ENCODE peak calls at places on chromosomes 5 and 9, in ten cellular contexts. One of them, this sample, is unnamed.

GRCh38 chr9:4786599-4786998 is 6.1 kb upstream of the RCL1 start:
- DNase-seq in stimulated activated CD8-positive, alpha-beta memory T cell treated with anti-CD3 and anti-CD28 coated beads, Interleukin-12 subunit alpha, Interleukin-12 subunit beta, amount 100 ng/mL, for 1 hour: no peak
- DNase-seq in activated effector memory CD4-positive, alpha-beta T cell treated with Interleukin-2 at 50 U/mL for 16 hours: no peak
- DNase-seq in midbrain: no peak
- DNase-seq in H7: no peak
- DNase-seq in cardiac muscle cell: no peak
- DNase-seq in COR-L47: no peak
- DNase-seq in GM23248: no peak
- DNase-seq in GM04503: no peak
- DNase-seq in sigmoid colon: no peak
- DNase-seq in this sample: no peak

GRCh38 chr9:25850803-25851202 is 172.6 kb upstream of the TUSC1 start:
- DNase-seq in midbrain: no peak
- DNase-seq in sigmoid colon: no peak
- DNase-seq in cardiac muscle cell: no peak
- DNase-seq in stimulated activated CD8-positive, alpha-beta memory T cell treated with anti-CD3 and anti-CD28 coated beads, Interleukin-12 subunit alpha, Interleukin-12 subunit beta, amount 100 ng/mL, for 1 hour: no peak
- DNase-seq in activated effector memory CD4-positive, alpha-beta T cell treated with Interleukin-2 at 50 U/mL for 16 hours: no peak
- DNase-seq in GM04503: no peak
- DNase-seq in H7: no peak
- DNase-seq in GM23248: no peak
- DNase-seq in COR-L47: no peak
- DNase-seq in this sample: no peak

GRCh38 chr5:27969157-27969556 is 930.8 kb upstream of the CDH9 start:
- DNase-seq in stimulated activated CD8-positive, alpha-beta memory T cell treated with anti-CD3 and anti-CD28 coated beads, Interleukin-12 subunit alpha, Interleukin-12 subunit beta, amount 100 ng/mL, for 1 hour: no peak
- DNase-seq in midbrain: no peak
- DNase-seq in COR-L47: no peak
- DNase-seq in H7: no peak
- DNase-seq in sigmoid colon: no peak
- DNase-seq in cardiac muscle cell: peak
- DNase-seq in GM23248: no peak
- DNase-seq in GM04503: no peak
- DNase-seq in activated effector memory CD4-positive, alpha-beta T cell treated with Interleukin-2 at 50 U/mL for 16 hours: no peak
- DNase-seq in this sample: no peak

GRCh38 chr9:88577736-88578485 is 42.9 kb downstream of the NXNL2 start:
- DNase-seq in midbrain: no peak
- DNase-seq in H7: peak
- DNase-seq in activated effector memory CD4-positive, alpha-beta T cell treated with Interleukin-2 at 50 U/mL for 16 hours: no peak
- DNase-seq in GM04503: no peak
- DNase-seq in GM23248: no peak
- DNase-seq in sigmoid colon: no peak
- DNase-seq in cardiac muscle cell: no peak
- DNase-seq in COR-L47: no peak
- DNase-seq in stimulated activated CD8-positive, alpha-beta memory T cell treated with anti-CD3 and anti-CD28 coated beads, Interleukin-12 subunit alpha, Interleukin-12 subunit beta, amount 100 ng/mL, for 1 hour: no peak
- DNase-seq in this sample: no peak

GRCh38 chr9:121866927-121867326 is 215.5 kb downstream of the DAB2IP start:
- DNase-seq in activated effector memory CD4-positive, alpha-beta T cell treated with Interleukin-2 at 50 U/mL for 16 hours: no peak
- DNase-seq in GM04503: no peak
- DNase-seq in cardiac muscle cell: no peak
- DNase-seq in GM23248: no peak
- DNase-seq in stimulated activated CD8-positive, alpha-beta memory T cell treated with anti-CD3 and anti-CD28 coated beads, Interleukin-12 subunit alpha, Interleukin-12 subunit beta, amount 100 ng/mL, for 1 hour: no peak
- DNase-seq in sigmoid colon: no peak
- DNase-seq in COR-L47: no peak
- DNase-seq in midbrain: no peak
- DNase-seq in H7: no peak
- DNase-seq in this sample: no peak

GRCh38 chr5:76953551-76954382 is 922 bp downstream of the CRHBP start:
- DNase-seq in GM04503: no peak
- DNase-seq in GM23248: peak
- DNase-seq in activated effector memory CD4-positive, alpha-beta T cell treated with Interleukin-2 at 50 U/mL for 16 hours: no peak
- DNase-seq in stimulated activated CD8-positive, alpha-beta memory T cell treated with anti-CD3 and anti-CD28 coated beads, Interleukin-12 subunit alpha, Interleukin-12 subunit beta, amount 100 ng/mL, for 1 hour: no peak
- DNase-seq in H7: peak
- DNase-seq in sigmoid colon: no peak
- DNase-seq in midbrain: no peak
- DNase-seq in cardiac muscle cell: peak
- DNase-seq in COR-L47: no peak
- DNase-seq in this sample: peak

GRCh38 chr9:117205806-117206205 is 209.1 kb downstream of the ASTN2 start:
- DNase-seq in sigmoid colon: no peak
- DNase-seq in GM04503: no peak
- DNase-seq in stimulated activated CD8-positive, alpha-beta memory T cell treated with anti-CD3 and anti-CD28 coated beads, Interleukin-12 subunit alpha, Interleukin-12 subunit beta, amount 100 ng/mL, for 1 hour: no peak
- DNase-seq in COR-L47: no peak
- DNase-seq in GM23248: no peak
- DNase-seq in activated effector memory CD4-positive, alpha-beta T cell treated with Interleukin-2 at 50 U/mL for 16 hours: no peak
- DNase-seq in midbrain: no peak
- DNase-seq in H7: no peak
- DNase-seq in cardiac muscle cell: no peak
- DNase-seq in this sample: no peak

GRCh38 chr9:119044801-119045200 is 324.4 kb downstream of the BRINP1 start:
- DNase-seq in cardiac muscle cell: no peak
- DNase-seq in activated effector memory CD4-positive, alpha-beta T cell treated with Interleukin-2 at 50 U/mL for 16 hours: no peak
- DNase-seq in H7: no peak
- DNase-seq in GM23248: peak
- DNase-seq in sigmoid colon: no peak
- DNase-seq in COR-L47: no peak
- DNase-seq in GM04503: peak
- DNase-seq in midbrain: no peak
- DNase-seq in stimulated activated CD8-positive, alpha-beta memory T cell treated with anti-CD3 and anti-CD28 coated beads, Interleukin-12 subunit alpha, Interleukin-12 subunit beta, amount 100 ng/mL, for 1 hour: no peak
- DNase-seq in this sample: no peak

GRCh38 chr9:126985870-126986498 is 71.4 kb downstream of the RALGPS1 start:
- DNase-seq in GM23248: peak
- DNase-seq in H7: no peak
- DNase-seq in COR-L47: peak
- DNase-seq in activated effector memory CD4-positive, alpha-beta T cell treated with Interleukin-2 at 50 U/mL for 16 hours: peak
- DNase-seq in stimulated activated CD8-positive, alpha-beta memory T cell treated with anti-CD3 and anti-CD28 coated beads, Interleukin-12 subunit alpha, Interleukin-12 subunit beta, amount 100 ng/mL, for 1 hour: peak
- DNase-seq in midbrain: no peak
- DNase-seq in GM04503: no peak
- DNase-seq in cardiac muscle cell: no peak
- DNase-seq in sigmoid colon: no peak
- DNase-seq in this sample: peak

GRCh38 chr5:60522299-60522915 is 177.6 kb downstream of the DEPDC1B start:
- DNase-seq in cardiac muscle cell: no peak
- DNase-seq in stimulated activated CD8-positive, alpha-beta memory T cell treated with anti-CD3 and anti-CD28 coated beads, Interleukin-12 subunit alpha, Interleukin-12 subunit beta, amount 100 ng/mL, for 1 hour: no peak
- DNase-seq in activated effector memory CD4-positive, alpha-beta T cell treated with Interleukin-2 at 50 U/mL for 16 hours: no peak
- DNase-seq in midbrain: no peak
- DNase-seq in GM23248: no peak
- DNase-seq in H7: no peak
- DNase-seq in sigmoid colon: no peak
- DNase-seq in COR-L47: no peak
- DNase-seq in GM04503: no peak
- DNase-seq in this sample: peak

GRCh38 chr9:116152941-116153764 is 438 bp upstream of the PAPPA start:
- DNase-seq in cardiac muscle cell: no peak
- DNase-seq in H7: peak
- DNase-seq in midbrain: no peak
- DNase-seq in stimulated activated CD8-positive, alpha-beta memory T cell treated with anti-CD3 and anti-CD28 coated beads, Interleukin-12 subunit alpha, Interleukin-12 subunit beta, amount 100 ng/mL, for 1 hour: no peak
- DNase-seq in activated effector memory CD4-positive, alpha-beta T cell treated with Interleukin-2 at 50 U/mL for 16 hours: no peak
- DNase-seq in GM04503: no peak
- DNase-seq in sigmoid colon: no peak
- DNase-seq in COR-L47: no peak
- DNase-seq in GM23248: peak
- DNase-seq in this sample: no peak

GRCh38 chr9:70635790-70636189 is 221.3 kb upstream of the KLF9 start:
- DNase-seq in sigmoid colon: no peak
- DNase-seq in stimulated activated CD8-positive, alpha-beta memory T cell treated with anti-CD3 and anti-CD28 coated beads, Interleukin-12 subunit alpha, Interleukin-12 subunit beta, amount 100 ng/mL, for 1 hour: no peak
- DNase-seq in GM04503: no peak
- DNase-seq in midbrain: no peak
- DNase-seq in GM23248: no peak
- DNase-seq in H7: no peak
- DNase-seq in COR-L47: no peak
- DNase-seq in cardiac muscle cell: no peak
- DNase-seq in activated effector memory CD4-positive, alpha-beta T cell treated with Interleukin-2 at 50 U/mL for 16 hours: no peak
- DNase-seq in this sample: no peak

GRCh38 chr5:66871651-66872050 is 275.5 kb downstream of the MAST4 start:
- DNase-seq in GM23248: no peak
- DNase-seq in activated effector memory CD4-positive, alpha-beta T cell treated with Interleukin-2 at 50 U/mL for 16 hours: no peak
- DNase-seq in GM04503: no peak
- DNase-seq in cardiac muscle cell: no peak
- DNase-seq in stimulated activated CD8-positive, alpha-beta memory T cell treated with anti-CD3 and anti-CD28 coated beads, Interleukin-12 subunit alpha, Interleukin-12 subunit beta, amount 100 ng/mL, for 1 hour: no peak
- DNase-seq in midbrain: no peak
- DNase-seq in sigmoid colon: no peak
- DNase-seq in H7: no peak
- DNase-seq in COR-L47: no peak
- DNase-seq in this sample: no peak

GRCh38 chr9:16121593-16121992 is 568.8 kb downstream of the CCDC171 start:
- DNase-seq in stimulated activated CD8-positive, alpha-beta memory T cell treated with anti-CD3 and anti-CD28 coated beads, Interleukin-12 subunit alpha, Interleukin-12 subunit beta, amount 100 ng/mL, for 1 hour: no peak
- DNase-seq in H7: no peak
- DNase-seq in COR-L47: no peak
- DNase-seq in midbrain: no peak
- DNase-seq in GM23248: peak
- DNase-seq in cardiac muscle cell: no peak
- DNase-seq in activated effector memory CD4-positive, alpha-beta T cell treated with Interleukin-2 at 50 U/mL for 16 hours: no peak
- DNase-seq in GM04503: no peak
- DNase-seq in sigmoid colon: no peak
- DNase-seq in this sample: peak

GRCh38 chr9:37515620-37516258 is 30.0 kb downstream of the POLR1E start:
- DNase-seq in sigmoid colon: no peak
- DNase-seq in H7: no peak
- DNase-seq in activated effector memory CD4-positive, alpha-beta T cell treated with Interleukin-2 at 50 U/mL for 16 hours: no peak
- DNase-seq in stimulated activated CD8-positive, alpha-beta memory T cell treated with anti-CD3 and anti-CD28 coated beads, Interleukin-12 subunit alpha, Interleukin-12 subunit beta, amount 100 ng/mL, for 1 hour: no peak
- DNase-seq in midbrain: no peak
- DNase-seq in GM04503: no peak
- DNase-seq in GM23248: no peak
- DNase-seq in cardiac muscle cell: no peak
- DNase-seq in COR-L47: no peak
- DNase-seq in this sample: no peak

GRCh38 chr5:129094924-129095797 is 612 bp downstream of the ISOC1 start:
- DNase-seq in GM04503: no peak
- DNase-seq in GM23248: peak
- DNase-seq in COR-L47: peak
- DNase-seq in H7: peak
- DNase-seq in cardiac muscle cell: peak
- DNase-seq in activated effector memory CD4-positive, alpha-beta T cell treated with Interleukin-2 at 50 U/mL for 16 hours: no peak
- DNase-seq in midbrain: peak
- DNase-seq in sigmoid colon: peak
- DNase-seq in stimulated activated CD8-positive, alpha-beta memory T cell treated with anti-CD3 and anti-CD28 coated beads, Interleukin-12 subunit alpha, Interleukin-12 subunit beta, amount 100 ng/mL, for 1 hour: peak
- DNase-seq in this sample: peak

GRCh38 chr5:132489051-132489770 is 1.4 kb downstream of the IRF1 start:
- DNase-seq in midbrain: no peak
- DNase-seq in stimulated activated CD8-positive, alpha-beta memory T cell treated with anti-CD3 and anti-CD28 coated beads, Interleukin-12 subunit alpha, Interleukin-12 subunit beta, amount 100 ng/mL, for 1 hour: no peak
- DNase-seq in cardiac muscle cell: no peak
- DNase-seq in activated effector memory CD4-positive, alpha-beta T cell treated with Interleukin-2 at 50 U/mL for 16 hours: peak
- DNase-seq in GM23248: no peak
- DNase-seq in H7: peak
- DNase-seq in GM04503: no peak
- DNase-seq in sigmoid colon: peak
- DNase-seq in COR-L47: no peak
- DNase-seq in this sample: no peak

GRCh38 chr5:108728566-108729305 is 19.0 kb upstream of the FER start:
- DNase-seq in sigmoid colon: no peak
- DNase-seq in GM23248: no peak
- DNase-seq in H7: peak
- DNase-seq in midbrain: no peak
- DNase-seq in GM04503: no peak
- DNase-seq in cardiac muscle cell: no peak
- DNase-seq in stimulated activated CD8-positive, alpha-beta memory T cell treated with anti-CD3 and anti-CD28 coated beads, Interleukin-12 subunit alpha, Interleukin-12 subunit beta, amount 100 ng/mL, for 1 hour: peak
- DNase-seq in activated effector memory CD4-positive, alpha-beta T cell treated with Interleukin-2 at 50 U/mL for 16 hours: peak
- DNase-seq in COR-L47: no peak
- DNase-seq in this sample: peak

GRCh38 chr5:123530728-123531127 is 18.8 kb downstream of the CSNK1G3 start:
- DNase-seq in midbrain: peak
- DNase-seq in stimulated activated CD8-positive, alpha-beta memory T cell treated with anti-CD3 and anti-CD28 coated beads, Interleukin-12 subunit alpha, Interleukin-12 subunit beta, amount 100 ng/mL, for 1 hour: no peak
- DNase-seq in H7: no peak
- DNase-seq in GM23248: no peak
- DNase-seq in COR-L47: no peak
- DNase-seq in activated effector memory CD4-positive, alpha-beta T cell treated with Interleukin-2 at 50 U/mL for 16 hours: no peak
- DNase-seq in cardiac muscle cell: no peak
- DNase-seq in sigmoid colon: no peak
- DNase-seq in GM04503: no peak
- DNase-seq in this sample: no peak

GRCh38 chr5:127878174-127878750 is 175.1 kb downstream of the CCDC192 start:
- DNase-seq in activated effector memory CD4-positive, alpha-beta T cell treated with Interleukin-2 at 50 U/mL for 16 hours: no peak
- DNase-seq in stimulated activated CD8-positive, alpha-beta memory T cell treated with anti-CD3 and anti-CD28 coated beads, Interleukin-12 subunit alpha, Interleukin-12 subunit beta, amount 100 ng/mL, for 1 hour: no peak
- DNase-seq in sigmoid colon: no peak
- DNase-seq in GM23248: peak
- DNase-seq in GM04503: no peak
- DNase-seq in cardiac muscle cell: peak
- DNase-seq in midbrain: peak
- DNase-seq in H7: peak
- DNase-seq in COR-L47: peak
- DNase-seq in this sample: peak

GRCh38 chr5:151121095-151121494 is 36.5 kb downstream of the ANXA6 start:
- DNase-seq in sigmoid colon: no peak
- DNase-seq in COR-L47: no peak
- DNase-seq in activated effector memory CD4-positive, alpha-beta T cell treated with Interleukin-2 at 50 U/mL for 16 hours: no peak
- DNase-seq in H7: no peak
- DNase-seq in GM23248: no peak
- DNase-seq in cardiac muscle cell: no peak
- DNase-seq in midbrain: no peak
- DNase-seq in GM04503: no peak
- DNase-seq in stimulated activated CD8-positive, alpha-beta memory T cell treated with anti-CD3 and anti-CD28 coated beads, Interleukin-12 subunit alpha, Interleukin-12 subunit beta, amount 100 ng/mL, for 1 hour: no peak
- DNase-seq in this sample: no peak

GRCh38 chr5:8864053-8864452 is 681.8 kb downstream of the SEMA5A start:
- DNase-seq in COR-L47: no peak
- DNase-seq in activated effector memory CD4-positive, alpha-beta T cell treated with Interleukin-2 at 50 U/mL for 16 hours: no peak
- DNase-seq in GM23248: peak
- DNase-seq in sigmoid colon: no peak
- DNase-seq in cardiac muscle cell: peak
- DNase-seq in stimulated activated CD8-positive, alpha-beta memory T cell treated with anti-CD3 and anti-CD28 coated beads, Interleukin-12 subunit alpha, Interleukin-12 subunit beta, amount 100 ng/mL, for 1 hour: no peak
- DNase-seq in H7: peak
- DNase-seq in midbrain: no peak
- DNase-seq in GM04503: no peak
- DNase-seq in this sample: peak

GRCh38 chr5:56588636-56589485 is 226.5 kb upstream of the MAP3K1 start:
- DNase-seq in midbrain: no peak
- DNase-seq in activated effector memory CD4-positive, alpha-beta T cell treated with Interleukin-2 at 50 U/mL for 16 hours: peak
- DNase-seq in stimulated activated CD8-positive, alpha-beta memory T cell treated with anti-CD3 and anti-CD28 coated beads, Interleukin-12 subunit alpha, Interleukin-12 subunit beta, amount 100 ng/mL, for 1 hour: peak
- DNase-seq in cardiac muscle cell: no peak
- DNase-seq in GM04503: no peak
- DNase-seq in GM23248: peak
- DNase-seq in sigmoid colon: peak
- DNase-seq in H7: no peak
- DNase-seq in COR-L47: peak
- DNase-seq in this sample: peak

GRCh38 chr9:109751253-109751652 is 28.7 kb upstream of the PALM2AKAP2 start:
- DNase-seq in midbrain: peak
- DNase-seq in stimulated activated CD8-positive, alpha-beta memory T cell treated with anti-CD3 and anti-CD28 coated beads, Interleukin-12 subunit alpha, Interleukin-12 subunit beta, amount 100 ng/mL, for 1 hour: no peak
- DNase-seq in H7: no peak
- DNase-seq in sigmoid colon: no peak
- DNase-seq in COR-L47: peak
- DNase-seq in GM04503: no peak
- DNase-seq in activated effector memory CD4-positive, alpha-beta T cell treated with Interleukin-2 at 50 U/mL for 16 hours: no peak
- DNase-seq in GM23248: peak
- DNase-seq in cardiac muscle cell: no peak
- DNase-seq in this sample: no peak

GRCh38 chr9:281753-282645 is 67.3 kb downstream of the DOCK8 start:
- DNase-seq in stimulated activated CD8-positive, alpha-beta memory T cell treated with anti-CD3 and anti-CD28 coated beads, Interleukin-12 subunit alpha, Interleukin-12 subunit beta, amount 100 ng/mL, for 1 hour: no peak
- DNase-seq in H7: no peak
- DNase-seq in sigmoid colon: no peak
- DNase-seq in COR-L47: no peak
- DNase-seq in midbrain: no peak
- DNase-seq in GM23248: no peak
- DNase-seq in cardiac muscle cell: no peak
- DNase-seq in activated effector memory CD4-positive, alpha-beta T cell treated with Interleukin-2 at 50 U/mL for 16 hours: no peak
- DNase-seq in GM04503: no peak
- DNase-seq in this sample: no peak

GRCh38 chr9:130499804-130500263 is 55.1 kb downstream of the ASS1 start:
- DNase-seq in stimulated activated CD8-positive, alpha-beta memory T cell treated with anti-CD3 and anti-CD28 coated beads, Interleukin-12 subunit alpha, Interleukin-12 subunit beta, amount 100 ng/mL, for 1 hour: no peak
- DNase-seq in activated effector memory CD4-positive, alpha-beta T cell treated with Interleukin-2 at 50 U/mL for 16 hours: no peak
- DNase-seq in H7: no peak
- DNase-seq in cardiac muscle cell: no peak
- DNase-seq in sigmoid colon: no peak
- DNase-seq in midbrain: no peak
- DNase-seq in GM04503: no peak
- DNase-seq in GM23248: no peak
- DNase-seq in COR-L47: no peak
- DNase-seq in this sample: no peak

GRCh38 chr9:126661521-126662251 is 48.0 kb downstream of the LMX1B start:
- DNase-seq in activated effector memory CD4-positive, alpha-beta T cell treated with Interleukin-2 at 50 U/mL for 16 hours: no peak
- DNase-seq in H7: peak
- DNase-seq in midbrain: no peak
- DNase-seq in stimulated activated CD8-positive, alpha-beta memory T cell treated with anti-CD3 and anti-CD28 coated beads, Interleukin-12 subunit alpha, Interleukin-12 subunit beta, amount 100 ng/mL, for 1 hour: no peak
- DNase-seq in COR-L47: peak
- DNase-seq in sigmoid colon: no peak
- DNase-seq in GM04503: no peak
- DNase-seq in GM23248: peak
- DNase-seq in cardiac muscle cell: no peak
- DNase-seq in this sample: peak

GRCh38 chr5:179314606-179315355 is 30.5 kb downstream of the ADAMTS2 start:
- DNase-seq in H7: no peak
- DNase-seq in sigmoid colon: peak
- DNase-seq in GM23248: peak
- DNase-seq in stimulated activated CD8-positive, alpha-beta memory T cell treated with anti-CD3 and anti-CD28 coated beads, Interleukin-12 subunit alpha, Interleukin-12 subunit beta, amount 100 ng/mL, for 1 hour: no peak
- DNase-seq in GM04503: no peak
- DNase-seq in COR-L47: no peak
- DNase-seq in midbrain: no peak
- DNase-seq in activated effector memory CD4-positive, alpha-beta T cell treated with Interleukin-2 at 50 U/mL for 16 hours: no peak
- DNase-seq in cardiac muscle cell: no peak
- DNase-seq in this sample: no peak